ENCODE peak calls at places on chromosome 1, in four cellular contexts. One of them, this sample, is unnamed.

GRCh38 chr1:63721531-63722189 is 52.2 kb upstream of the ROR1 start:
- DNase-seq in CD8-positive, alpha-beta T cell: no peak
- DNase-seq in mesendoderm: no peak
- DNase-seq in aorta: no peak
- DNase-seq in this sample: no peak

GRCh38 chr1:245686006-245686405 is 531.2 kb downstream of the KIF26B start:
- DNase-seq in CD8-positive, alpha-beta T cell: no peak
- DNase-seq in mesendoderm: no peak
- DNase-seq in aorta: no peak
- DNase-seq in this sample: no peak

GRCh38 chr1:65068202-65069011 is 79.6 kb upstream of the AK4 start:
- DNase-seq in CD8-positive, alpha-beta T cell: no peak
- DNase-seq in aorta: no peak
- DNase-seq in mesendoderm: peak; percentile 13
- DNase-seq in this sample: no peak

GRCh38 chr1:205970486-205970885 is 27.2 kb upstream of the SLC26A9 start:
- DNase-seq in aorta: no peak
- DNase-seq in CD8-positive, alpha-beta T cell: no peak
- DNase-seq in mesendoderm: no peak
- DNase-seq in this sample: no peak

GRCh38 chr1:33133478-33134105 is 48.3 kb downstream of the TRIM62 start:
- DNase-seq in CD8-positive, alpha-beta T cell: no peak
- DNase-seq in aorta: no peak
- DNase-seq in mesendoderm: no peak
- DNase-seq in this sample: no peak

GRCh38 chr1:23895993-23896392 is 17.2 kb downstream of the CNR2 start:
- DNase-seq in mesendoderm: no peak
- DNase-seq in CD8-positive, alpha-beta T cell: no peak
- DNase-seq in aorta: no peak
- DNase-seq in this sample: no peak

GRCh38 chr1:77218477-77219165 is 609 bp downstream of the PIGK start:
- DNase-seq in mesendoderm: no peak
- DNase-seq in aorta: no peak
- DNase-seq in CD8-positive, alpha-beta T cell: no peak
- DNase-seq in this sample: no peak

GRCh38 chr1:221356693-221357092 is 385.2 kb downstream of the DUSP10 start:
- DNase-seq in CD8-positive, alpha-beta T cell: no peak
- DNase-seq in aorta: no peak
- DNase-seq in mesendoderm: no peak
- DNase-seq in this sample: no peak

GRCh38 chr1:37914719-37915483 is 32.0 kb downstream of the INPP5B start:
- DNase-seq in CD8-positive, alpha-beta T cell: no peak
- DNase-seq in mesendoderm: peak; percentile 22
- DNase-seq in aorta: no peak
- DNase-seq in this sample: no peak

DNA sequence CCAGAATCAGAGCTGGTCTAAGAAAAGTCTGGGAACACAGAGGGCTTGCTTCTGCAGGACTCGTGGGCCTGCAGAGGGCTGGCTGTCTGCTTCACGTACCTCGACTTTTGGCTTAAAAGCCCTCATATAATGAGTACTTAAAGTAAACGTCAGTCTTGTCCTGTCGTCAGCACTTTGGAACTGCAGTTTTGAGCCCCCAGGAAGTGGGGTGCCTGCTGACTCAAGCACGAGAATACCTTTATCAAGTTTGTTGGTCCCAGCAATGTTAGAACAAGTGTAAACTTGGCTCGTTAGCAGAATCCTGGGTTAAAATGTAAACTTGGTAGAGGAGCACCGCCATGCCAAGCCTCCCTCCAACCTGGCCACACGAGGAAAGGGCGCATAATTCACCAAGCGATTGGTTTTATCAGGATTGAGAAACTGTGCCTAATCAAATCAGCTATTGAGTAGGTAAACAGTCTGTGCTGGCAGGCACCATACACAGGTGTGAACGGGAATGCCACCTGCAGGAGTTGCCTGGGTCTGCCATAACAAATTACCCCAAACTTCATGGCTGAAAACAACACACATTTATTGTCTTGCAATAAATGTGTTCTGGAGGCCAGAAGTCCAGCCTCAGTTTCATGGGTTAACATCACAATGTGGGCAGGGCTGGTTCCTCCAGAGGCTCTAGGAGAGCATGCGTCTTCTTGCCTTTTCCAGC is 45.0 kb upstream of the FHAD1 start:
- DNase-seq in CD8-positive, alpha-beta T cell: no peak
- DNase-seq in mesendoderm: no peak
- DNase-seq in aorta: no peak
- DNase-seq in this sample: no peak
- H3K4me3 ChIP-seq in CD8-positive, alpha-beta T cell: no peak overlapping the region
- H3K4me3 ChIP-seq in mesendoderm: no peak overlapping the region
- H3K4me3 ChIP-seq in aorta: no peak overlapping the region
- H3K4me3 ChIP-seq in this sample: no peak overlapping the region

GRCh38 chr1:202157945-202158344 is 2.5 kb downstream of the PTPN7 start:
- DNase-seq in mesendoderm: no peak
- DNase-seq in aorta: no peak
- DNase-seq in CD8-positive, alpha-beta T cell: no peak
- DNase-seq in this sample: no peak
- H3K4me3 ChIP-seq in mesendoderm: no peak overlapping the region
- H3K4me3 ChIP-seq in aorta: no peak overlapping the region
- H3K4me3 ChIP-seq in CD8-positive, alpha-beta T cell: no peak overlapping the region
- H3K4me3 ChIP-seq in this sample: no peak overlapping the region

GRCh38 chr1:110508531-110508930 is 10.4 kb downstream of the KCNA10 start:
- DNase-seq in aorta: no peak
- DNase-seq in mesendoderm: no peak
- DNase-seq in CD8-positive, alpha-beta T cell: no peak
- DNase-seq in this sample: no peak
- H3K4me3 ChIP-seq in aorta: no peak overlapping the region
- H3K4me3 ChIP-seq in mesendoderm: no peak overlapping the region
- H3K4me3 ChIP-seq in CD8-positive, alpha-beta T cell: no peak overlapping the region
- H3K4me3 ChIP-seq in this sample: no peak overlapping the region

GRCh38 chr1:28235746-28236655 is at the start of gene ATP5IF1:
- DNase-seq in aorta: peak; percentile 98
- DNase-seq in mesendoderm: peak; percentile 99
- DNase-seq in CD8-positive, alpha-beta T cell: peak; percentile 91
- DNase-seq in this sample: peak; percentile 96

GRCh38 chr1:28232558-28233263 is at the start of gene DNAJC8:
- DNase-seq in aorta: peak; percentile 97
- DNase-seq in mesendoderm: peak; percentile 93
- DNase-seq in CD8-positive, alpha-beta T cell: peak; percentile 96
- DNase-seq in this sample: peak; percentile 96

GRCh38 chr1:28229089-28229488 is 3.7 kb downstream of the DNAJC8 start:
- DNase-seq in CD8-positive, alpha-beta T cell: no peak
- DNase-seq in mesendoderm: no peak
- DNase-seq in aorta: no peak
- DNase-seq in this sample: no peak

GRCh38 chr1:28236656-28237331 is 870 bp downstream of the ATP5IF1 start:
- DNase-seq in aorta: no peak
- DNase-seq in mesendoderm: peak; percentile 16
- DNase-seq in CD8-positive, alpha-beta T cell: no peak
- DNase-seq in this sample: no peak

DNA sequence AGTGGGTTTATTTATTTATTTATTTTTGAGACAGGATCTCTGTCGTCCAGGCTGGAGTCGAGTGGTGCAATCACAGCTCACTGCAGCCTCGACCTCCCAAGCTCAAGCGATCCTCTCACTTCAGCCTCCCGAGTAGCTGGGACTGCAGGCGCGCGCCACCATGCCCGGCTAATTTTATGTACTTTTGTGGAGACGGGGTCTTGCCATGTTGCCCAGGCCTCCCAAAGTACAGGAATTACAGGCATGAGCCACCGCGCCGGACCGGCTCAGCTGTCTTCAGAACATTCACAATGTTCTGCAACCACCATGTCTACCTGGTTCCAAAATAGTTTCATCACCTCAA is 406 bp upstream of the DNAJC8 start:
- DNase-seq in mesendoderm: no peak
- DNase-seq in CD8-positive, alpha-beta T cell: no peak
- DNase-seq in aorta: no peak
- DNase-seq in this sample: no peak
- H3K4me3 ChIP-seq in mesendoderm: no peak overlapping the region
- H3K4me3 ChIP-seq in CD8-positive, alpha-beta T cell: peak overlapping the region; percentile 93
- H3K4me3 ChIP-seq in aorta: no peak overlapping the region
- H3K4me3 ChIP-seq in this sample: peak overlapping the region; percentile 80

GRCh38 chr1:42529724-42530161 is 66.7 kb downstream of the CCDC30 start:
- DNase-seq in aorta: no peak
- DNase-seq in CD8-positive, alpha-beta T cell: no peak
- DNase-seq in mesendoderm: no peak
- DNase-seq in this sample: no peak
- H3K4me3 ChIP-seq in aorta: no peak overlapping the region
- H3K4me3 ChIP-seq in CD8-positive, alpha-beta T cell: peak overlapping the region; percentile 29
- H3K4me3 ChIP-seq in mesendoderm: no peak overlapping the region
- H3K4me3 ChIP-seq in this sample: no peak overlapping the region

DNA sequence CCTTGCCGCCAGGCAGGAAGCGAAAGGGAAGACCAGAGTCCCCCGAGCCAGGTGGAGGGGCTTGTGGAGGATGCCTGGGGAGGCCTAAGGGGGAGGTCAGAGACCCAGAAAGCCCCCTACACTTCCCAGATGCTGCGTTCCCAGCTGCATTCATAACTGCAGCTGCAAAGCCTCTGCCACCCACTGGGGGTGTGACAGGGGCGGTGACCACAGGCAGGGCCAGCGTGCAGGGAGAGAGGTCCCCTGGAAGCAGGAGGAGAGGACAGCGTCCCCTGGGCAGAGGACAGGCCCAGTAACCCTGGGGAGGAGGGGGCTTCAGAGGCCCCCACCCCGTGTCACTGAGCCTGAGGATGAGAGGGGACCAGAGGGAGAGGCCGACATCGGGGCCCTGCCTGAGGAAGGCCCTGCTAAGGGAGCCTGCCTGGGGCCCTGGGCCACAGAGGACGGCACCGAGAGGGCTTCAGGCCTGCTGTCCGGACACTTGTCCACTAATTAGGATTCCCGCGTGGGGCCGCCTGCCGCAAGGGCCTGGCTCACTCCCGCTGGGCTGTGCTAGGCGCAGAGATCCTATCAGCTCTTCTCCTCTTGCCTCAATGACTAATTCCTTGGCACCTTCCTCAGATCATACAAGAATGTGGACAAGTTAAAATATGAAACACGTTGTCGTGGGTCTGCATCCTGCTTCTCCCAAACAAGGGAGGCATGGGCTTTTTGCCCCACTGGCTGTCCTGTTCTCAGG is 49.1 kb upstream of the CCDC27 start:
- DNase-seq in CD8-positive, alpha-beta T cell: no peak
- DNase-seq in aorta: no peak
- DNase-seq in mesendoderm: no peak
- DNase-seq in this sample: no peak
- H3K4me3 ChIP-seq in CD8-positive, alpha-beta T cell: no peak overlapping the region
- H3K4me3 ChIP-seq in aorta: no peak overlapping the region
- H3K4me3 ChIP-seq in mesendoderm: no peak overlapping the region
- H3K4me3 ChIP-seq in this sample: no peak overlapping the region

GRCh38 chr1:115091582-115091981 is 2.3 kb upstream of the TSPAN2 start:
- DNase-seq in mesendoderm: no peak
- DNase-seq in aorta: no peak
- DNase-seq in CD8-positive, alpha-beta T cell: no peak
- DNase-seq in this sample: no peak

GRCh38 chr1:115088871-115089442 is 346 bp downstream of the TSPAN2 start:
- DNase-seq in aorta: no peak
- DNase-seq in CD8-positive, alpha-beta T cell: no peak
- DNase-seq in mesendoderm: peak; percentile 8
- DNase-seq in this sample: no peak

GRCh38 chr1:115090956-115091355 is 1.7 kb upstream of the TSPAN2 start:
- DNase-seq in aorta: no peak
- DNase-seq in CD8-positive, alpha-beta T cell: no peak
- DNase-seq in mesendoderm: no peak
- DNase-seq in this sample: no peak

GRCh38 chr1:115089443-115090340 is at the start of gene TSPAN2:
- DNase-seq in aorta: peak; percentile 92
- DNase-seq in CD8-positive, alpha-beta T cell: peak; percentile 48
- DNase-seq in mesendoderm: peak; percentile 94
- DNase-seq in this sample: peak; percentile 72

GRCh38 chr1:115090547-115090946 is 1.2 kb upstream of the TSPAN2 start:
- DNase-seq in mesendoderm: peak; percentile 53
- DNase-seq in aorta: peak; percentile 73
- DNase-seq in CD8-positive, alpha-beta T cell: no peak
- DNase-seq in this sample: no peak
- H3K4me3 ChIP-seq in mesendoderm: no peak overlapping the region
- H3K4me3 ChIP-seq in aorta: no peak overlapping the region
- H3K4me3 ChIP-seq in CD8-positive, alpha-beta T cell: no peak overlapping the region
- H3K4me3 ChIP-seq in this sample: no peak overlapping the region

GRCh38 chr1:155989242-155989991 is 11.1 kb upstream of the ARHGEF2 start:
- DNase-seq in CD8-positive, alpha-beta T cell: peak; percentile 64
- DNase-seq in aorta: peak; percentile 87
- DNase-seq in mesendoderm: peak; percentile 75
- DNase-seq in this sample: no peak
- H3K4me3 ChIP-seq in CD8-positive, alpha-beta T cell: no peak overlapping the region
- H3K4me3 ChIP-seq in aorta: peak overlapping the region; percentile 39
- H3K4me3 ChIP-seq in mesendoderm: no peak overlapping the region
- H3K4me3 ChIP-seq in this sample: no peak overlapping the region

This sample was measured in RWPE2.